ENCODE peak calls at places on chromosomes 5 and 9, in four cellular contexts. I, C, B and H are unnamed samples.

GRCh38 chr5:124712724-124713305 is 33.6 kb downstream of the ZNF608 start:
- DNase-seq in I (no peak), C (no peak), B (no peak), H (no peak)

GRCh38 chr9:105376893-105377292 is 70.9 kb upstream of the FSD1L start:
- DNase-seq in I (no peak), C (no peak), B (no peak), H (no peak)

GRCh38 chr9:115022760-115023434 is 92.5 kb upstream of the TNFSF8 start:
- DNase-seq in I (peak; percentile 95), C (no peak), B (peak; percentile 41), H (no peak)

GRCh38 chr9:128414461-128414860 is 6.2 kb upstream of the CERCAM start:
- DNase-seq in I (no peak), C (no peak), B (no peak), H (no peak)

GRCh38 chr5:160262151-160262550 is 32.8 kb downstream of the FABP6 start:
- DNase-seq in I (no peak), C (no peak), B (no peak), H (no peak)

GRCh38 chr5:59212596-59212995 is 629.7 kb downstream of the RAB3C start:
- DNase-seq in I (no peak), C (no peak), B (no peak), H (no peak)

GRCh38 chr9:119689879-119690278 is 320.6 kb upstream of the BRINP1 start:
- DNase-seq in I (no peak), C (no peak), B (no peak), H (no peak)

GRCh38 chr5:172299916-172300439 is 16.4 kb upstream of the UBTD2 start:
- DNase-seq in I (peak; percentile 76), C (no peak), B (peak; percentile 77), H (no peak)

GRCh38 chr9:17063535-17064135 is 71.2 kb upstream of the CNTLN start:
- DNase-seq in I (peak; percentile 64), C (no peak), B (peak; percentile 52), H (peak; percentile 42)

GRCh38 chr9:74861773-74862172 is 25.9 kb downstream of the TRPM6 start:
- DNase-seq in I (no peak), C (no peak), B (peak; percentile 6), H (no peak)

DNA sequence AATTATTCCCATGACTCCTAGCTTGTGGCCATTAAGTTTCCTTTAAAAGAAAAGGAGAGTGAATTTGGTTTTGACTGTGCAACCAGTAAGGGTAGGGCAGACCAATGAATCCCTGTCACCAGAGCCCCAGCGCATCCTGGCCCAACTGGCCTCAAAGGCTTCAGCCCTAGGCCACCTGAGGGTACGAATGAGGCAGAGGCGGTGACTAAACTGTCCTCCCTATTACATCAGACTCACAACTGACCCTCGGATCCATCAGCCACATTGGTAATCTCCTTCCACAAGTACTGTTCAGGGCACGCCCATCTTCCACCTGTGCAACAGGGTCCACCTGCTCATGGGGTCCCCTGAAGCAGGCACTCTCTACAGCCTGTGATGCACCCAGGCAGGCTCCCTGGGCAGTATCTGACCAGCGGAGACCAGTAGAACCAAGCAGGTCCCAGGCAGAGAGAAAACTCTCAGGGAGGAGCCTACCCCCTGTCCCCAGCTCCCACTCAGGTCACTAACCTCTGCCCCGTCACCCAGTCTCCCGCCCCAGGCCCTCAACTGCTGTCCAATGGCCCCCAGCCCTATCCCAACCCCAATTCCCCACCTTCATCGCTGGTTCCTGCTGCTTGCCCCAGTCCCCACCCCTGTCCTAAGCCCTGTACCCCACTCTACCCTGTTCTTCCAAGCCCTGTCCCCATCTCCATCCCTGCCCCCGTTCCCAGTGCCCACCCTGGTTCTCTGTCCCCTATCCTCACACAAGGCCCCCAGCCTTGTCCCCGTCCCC is 926 bp downstream of the EDF1 start:
- DNase-seq in I (no peak), C (no peak), B (no peak), H (no peak)
- H3K14ac ChIP-seq in I (peak overlapping the region; percentile 63), C (no peak overlapping the region), B (no peak overlapping the region), H (no peak overlapping the region)

GRCh38 chr9:38689678-38690077 is 30.3 kb downstream of the FAM240B start:
- DNase-seq in I (peak; percentile 10), C (peak; percentile 59), B (peak; percentile 20), H (peak; percentile 80)

GRCh38 chr9:38685535-38685934 is 34.4 kb downstream of the FAM240B start:
- DNase-seq in I (no peak), C (no peak), B (no peak), H (no peak)

GRCh38 chr9:38687389-38687842 is 32.5 kb downstream of the FAM240B start:
- DNase-seq in I (no peak), C (no peak), B (peak; percentile 38), H (peak; percentile 72)

GRCh38 chr9:38686923-38687322 is 33.0 kb downstream of the FAM240B start:
- DNase-seq in I (no peak), C (no peak), B (no peak), H (no peak)

DNA sequence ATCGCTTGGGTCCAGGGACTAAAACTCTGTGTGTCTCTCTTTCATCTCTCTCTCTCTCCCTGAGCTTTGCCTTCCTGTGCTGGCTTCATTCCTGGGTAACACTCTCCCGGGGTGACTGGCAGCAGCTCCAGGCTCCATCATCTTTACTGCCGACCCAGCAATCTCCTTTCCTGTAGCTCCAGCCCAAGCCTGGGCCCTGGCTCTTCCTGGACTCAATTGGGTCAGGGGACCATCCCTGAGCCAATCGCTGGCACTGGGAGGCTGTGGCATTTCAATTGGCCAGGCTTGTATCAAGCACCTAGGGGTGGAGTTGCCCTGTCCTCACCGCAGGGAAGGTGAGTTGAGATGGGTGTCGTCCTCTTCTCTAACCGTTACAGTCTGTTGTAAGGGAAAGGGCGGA is 31.9 kb downstream of the FAM240B start:
- DNase-seq in I (no peak), C (no peak), B (no peak), H (no peak)
- H3K14ac ChIP-seq in I (no peak overlapping the region), C (no peak overlapping the region), B (no peak overlapping the region), H (peak overlapping the region; percentile 70)

GRCh38 chr5:178790371-178790770 is 59.9 kb upstream of the ZNF354A start:
- DNase-seq in I (no peak), C (no peak), B (no peak), H (no peak)

GRCh38 chr5:178786859-178787499 is 56.5 kb upstream of the ZNF354A start:
- DNase-seq in I (peak; percentile 58), C (no peak), B (peak; percentile 6), H (no peak)

GRCh38 chr5:178787889-178788288 is 57.4 kb upstream of the ZNF354A start:
- DNase-seq in I (no peak), C (no peak), B (no peak), H (no peak)

GRCh38 chr5:178786424-178786823 is 56.0 kb upstream of the ZNF354A start:
- DNase-seq in I (no peak), C (no peak), B (no peak), H (no peak)

GRCh38 chr5:178788381-178789085 is 58.1 kb upstream of the ZNF354A start:
- DNase-seq in I (no peak), C (no peak), B (no peak), H (peak; percentile 63)
- H3K14ac ChIP-seq in I (no peak overlapping the region), C (no peak overlapping the region), B (no peak overlapping the region), H (no peak overlapping the region)

DNA sequence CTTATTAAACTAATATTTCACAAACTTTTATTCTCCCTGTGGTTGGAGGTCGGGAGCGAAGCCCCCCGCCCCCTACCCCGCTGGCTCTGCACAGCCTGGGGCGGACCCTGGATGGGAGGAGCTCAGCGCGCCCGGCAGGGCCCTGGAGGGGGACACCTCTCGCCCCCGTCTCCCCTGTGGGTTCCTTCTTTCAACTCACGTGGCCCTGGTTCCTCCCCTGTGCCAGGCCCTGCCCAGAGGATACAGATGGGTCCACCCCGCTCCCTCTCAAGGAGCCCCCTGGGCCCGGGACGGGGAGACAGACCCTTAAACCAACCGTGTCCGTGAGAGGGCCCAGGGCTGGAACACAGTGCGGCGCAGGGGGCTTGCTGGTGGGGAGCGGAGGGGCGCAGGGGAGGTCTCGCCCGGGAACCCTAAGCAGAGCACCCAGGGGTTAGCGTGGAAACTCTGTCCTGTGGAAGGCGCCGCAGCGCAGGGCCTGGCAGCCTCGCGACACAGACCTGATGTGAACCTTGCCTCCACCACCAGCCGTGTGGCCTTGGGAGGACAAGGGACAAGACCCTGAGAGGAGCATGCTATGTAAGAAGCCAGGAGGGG is 103.7 kb upstream of the MVB12B start:
- DNase-seq in I (no peak), C (peak; percentile 49), B (no peak), H (peak; percentile 25)
- H3K14ac ChIP-seq in I (no peak overlapping the region), C (no peak overlapping the region), B (no peak overlapping the region), H (peak overlapping the region; percentile 20)

GRCh38 chr5:1281038-1281882 is 13.6 kb downstream of the TERT start:
- DNase-seq in I (no peak), C (no peak), B (no peak), H (no peak)

GRCh38 chr5:1279443-1280151 is 15.3 kb downstream of the TERT start:
- DNase-seq in I (no peak), C (no peak), B (no peak), H (no peak)

GRCh38 chr5:1278656-1279442 is 16.0 kb downstream of the TERT start:
- DNase-seq in I (no peak), C (no peak), B (no peak), H (no peak)

GRCh38 chr5:1282139-1282992 is 12.5 kb downstream of the TERT start:
- DNase-seq in I (no peak), C (no peak), B (no peak), H (peak; percentile 22)

GRCh38 chr5:1280177-1281037 is 14.5 kb downstream of the TERT start:
- DNase-seq in I (no peak), C (no peak), B (no peak), H (no peak)
- H3K14ac ChIP-seq in I (no peak overlapping the region), C (no peak overlapping the region), B (no peak overlapping the region), H (no peak overlapping the region)

GRCh38 chr9:136511670-136512592 is 29.1 kb upstream of the SEC16A start:
- DNase-seq in I (no peak), C (no peak), B (no peak), H (no peak)
- H3K14ac ChIP-seq in I (no peak overlapping the region), C (no peak overlapping the region), B (no peak overlapping the region), H (no peak overlapping the region)